ENCODE peak calls at places on chromosomes 7 and 10, in four cellular contexts. One of them, this sample, is unnamed.

GRCh38 chr10:73039635-73040034 is 57.0 kb downstream of the P4HA1 start:
- DNase-seq in H1: no peak
- DNase-seq in HepG2: no peak
- DNase-seq in K562: no peak
- DNase-seq in this sample: no peak

GRCh38 chr10:48453451-48454301 is 147.2 kb downstream of the MAPK8 start:
- DNase-seq in K562: no peak
- DNase-seq in H1: no peak
- DNase-seq in HepG2: no peak
- DNase-seq in this sample: no peak

GRCh38 chr10:117240730-117241529 is at the start of gene SLC18A2:
- DNase-seq in HepG2: no peak
- DNase-seq in H1: no peak
- DNase-seq in K562: peak
- DNase-seq in this sample: no peak

GRCh38 chr7:94313926-94314325 is 80.8 kb upstream of the COL1A2 start:
- DNase-seq in K562: no peak
- DNase-seq in HepG2: no peak
- DNase-seq in H1: no peak
- DNase-seq in this sample: no peak

GRCh38 chr10:71136036-71136690 is 76.2 kb upstream of the UNC5B start:
- DNase-seq in H1: no peak
- DNase-seq in HepG2: no peak
- DNase-seq in K562: no peak
- DNase-seq in this sample: no peak

GRCh38 chr10:99976886-99977391 is 32.8 kb downstream of the DNMBP start:
- DNase-seq in HepG2: no peak
- DNase-seq in K562: no peak
- DNase-seq in H1: no peak
- DNase-seq in this sample: no peak

GRCh38 chr10:67771200-67771599 is 66.8 kb downstream of the DNAJC12 start:
- DNase-seq in HepG2: no peak
- DNase-seq in H1: no peak
- DNase-seq in K562: no peak
- DNase-seq in this sample: no peak

GRCh38 chr10:7480742-7481381 is 70.0 kb upstream of the SFMBT2 start:
- DNase-seq in K562: no peak
- DNase-seq in HepG2: no peak
- DNase-seq in H1: no peak
- DNase-seq in this sample: peak

GRCh38 chr10:2117641-2118040 is 380.3 kb upstream of the ADARB2 start:
- DNase-seq in HepG2: no peak
- DNase-seq in H1: no peak
- DNase-seq in K562: no peak
- DNase-seq in this sample: no peak

GRCh38 chr10:114215033-114215432 is 24.0 kb upstream of the VWA2 start:
- DNase-seq in K562: no peak
- DNase-seq in H1: no peak
- DNase-seq in HepG2: no peak
- DNase-seq in this sample: no peak

GRCh38 chr7:82494420-82494819 is 50.8 kb upstream of the CACNA2D1 start:
- DNase-seq in HepG2: no peak
- DNase-seq in K562: no peak
- DNase-seq in H1: no peak
- DNase-seq in this sample: no peak

GRCh38 chr10:29734980-29735627 is 100.3 kb upstream of the SVIL start:
- DNase-seq in K562: no peak
- DNase-seq in HepG2: no peak
- DNase-seq in H1: no peak
- DNase-seq in this sample: no peak

GRCh38 chr10:127319691-127320090 is 123.3 kb upstream of the INSYN2A start:
- DNase-seq in K562: no peak
- DNase-seq in HepG2: no peak
- DNase-seq in H1: no peak
- DNase-seq in this sample: no peak

GRCh38 chr7:78912781-78913180 is 540.7 kb downstream of the MAGI2 start:
- DNase-seq in HepG2: no peak
- DNase-seq in H1: no peak
- DNase-seq in K562: no peak
- DNase-seq in this sample: no peak

GRCh38 chr7:99497771-99498545 is 2.1 kb downstream of the ZNF394 start:
- DNase-seq in HepG2: no peak
- DNase-seq in H1: no peak
- DNase-seq in K562: no peak
- DNase-seq in this sample: no peak

GRCh38 chr10:78515037-78515872 is 481.6 kb downstream of the RPS24 start:
- DNase-seq in HepG2: no peak
- DNase-seq in H1: no peak
- DNase-seq in K562: no peak
- DNase-seq in this sample: no peak

GRCh38 chr7:6205921-6206660 is 66.3 kb downstream of the CYTH3 start:
- DNase-seq in HepG2: no peak
- DNase-seq in K562: no peak
- DNase-seq in H1: no peak
- DNase-seq in this sample: no peak

GRCh38 chr7:133836666-133837065 is 290.5 kb upstream of the LRGUK start:
- DNase-seq in HepG2: no peak
- DNase-seq in H1: no peak
- DNase-seq in K562: no peak
- DNase-seq in this sample: no peak

GRCh38 chr10:87612107-87612506 is 47.6 kb upstream of the PAPSS2 start:
- DNase-seq in H1: no peak
- DNase-seq in K562: no peak
- DNase-seq in HepG2: no peak
- DNase-seq in this sample: no peak

GRCh38 chr10:35463878-35464277 is 127.6 kb downstream of the CCNY start:
- DNase-seq in H1: no peak
- DNase-seq in HepG2: no peak
- DNase-seq in K562: no peak
- DNase-seq in this sample: no peak

GRCh38 chr10:91339729-91340128 is 70.4 kb upstream of the HECTD2 start:
- DNase-seq in K562: no peak
- DNase-seq in HepG2: no peak
- DNase-seq in H1: no peak
- DNase-seq in this sample: no peak

GRCh38 chr7:142263598-142264380 is 5.9 kb upstream of the PRSS58 start:
- DNase-seq in H1: no peak
- DNase-seq in K562: no peak
- DNase-seq in HepG2: no peak
- DNase-seq in this sample: no peak

GRCh38 chr10:104035817-104036384 is 49.8 kb downstream of the COL17A1 start:
- DNase-seq in K562: no peak
- DNase-seq in H1: no peak
- DNase-seq in HepG2: no peak
- DNase-seq in this sample: no peak

GRCh38 chr7:1087952-1088920 is at the start of gene GPER1:
- DNase-seq in H1: no peak
- DNase-seq in HepG2: peak
- DNase-seq in K562: no peak
- DNase-seq in this sample: no peak

GRCh38 chr7:55400191-55400590 is 35.1 kb downstream of the LANCL2 start:
- DNase-seq in H1: no peak
- DNase-seq in HepG2: no peak
- DNase-seq in K562: no peak
- DNase-seq in this sample: no peak

GRCh38 chr10:77179015-77179695 is 458.5 kb downstream of the KCNMA1 start:
- DNase-seq in K562: no peak
- DNase-seq in H1: no peak
- DNase-seq in HepG2: no peak
- DNase-seq in this sample: no peak

DNA sequence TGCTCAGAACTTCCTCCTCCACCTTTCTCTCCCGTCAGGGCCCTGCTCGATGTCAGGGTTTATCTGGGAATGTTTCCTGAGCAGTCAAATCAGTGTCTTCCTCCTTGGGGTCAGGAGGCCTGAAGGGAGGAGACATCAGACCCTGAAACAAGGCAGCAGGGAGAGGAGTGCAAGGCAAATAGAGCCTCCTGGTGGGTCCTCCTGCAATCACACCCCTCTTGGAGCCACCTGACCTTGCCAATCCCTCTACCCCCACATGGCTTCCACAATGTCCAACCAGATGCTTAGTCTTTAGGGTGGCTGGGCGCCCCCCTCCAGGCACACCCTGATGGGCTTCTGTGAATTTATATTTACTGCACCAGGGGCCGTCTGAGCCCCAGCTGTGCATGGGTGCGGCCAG is 12.2 kb downstream of the GPR26 start:
- DNase-seq in HepG2: no peak
- DNase-seq in H1: no peak
- DNase-seq in K562: no peak
- DNase-seq in this sample: no peak
- TF ChIP-seq HDAC6 in HepG2: no peak
- TF ChIP-seq HDAC6 in H1: no peak
- TF ChIP-seq HDAC6 in K562: no peak
- TF ChIP-seq HDAC6 in this sample: no peak

GRCh38 chr10:43217563-43218205 is 49.2 kb downstream of the RASGEF1A start:
- DNase-seq in K562: no peak
- DNase-seq in HepG2: no peak
- DNase-seq in H1: no peak
- DNase-seq in this sample: no peak
- TF ChIP-seq ATF2 in K562: no peak
- TF ChIP-seq ATF2 in HepG2: no peak
- TF ChIP-seq ATF2 in H1: no peak
- TF ChIP-seq ATF2 in this sample: no peak

GRCh38 chr7:11751807-11752389 is 80.1 kb downstream of the THSD7A start:
- DNase-seq in HepG2: no peak
- DNase-seq in K562: no peak
- DNase-seq in H1: no peak
- DNase-seq in this sample: no peak
- TF ChIP-seq HDAC6 in HepG2: no peak
- TF ChIP-seq HDAC6 in K562: no peak
- TF ChIP-seq HDAC6 in H1: no peak
- TF ChIP-seq HDAC6 in this sample: no peak

GRCh38 chr7:72127136-72127535 is 285.0 kb downstream of the CALN1 start:
- DNase-seq in HepG2: no peak
- DNase-seq in H1: no peak
- DNase-seq in K562: no peak
- DNase-seq in this sample: no peak
- TF ChIP-seq ATF2 in HepG2: no peak
- TF ChIP-seq ATF2 in H1: no peak
- TF ChIP-seq ATF2 in K562: no peak
- TF ChIP-seq ATF2 in this sample: no peak

This sample was measured in GM12878.